ENCODE peak calls at places on chromosomes 3 and 15, in five cellular contexts. One of them, this sample, is unnamed.

GRCh38 chr3:66423791-66424190 is 77.0 kb downstream of the LRIG1 start:
- DNase-seq in glutamatergic neuron: no peak
- DNase-seq in neural progenitor cell: no peak
- DNase-seq in tibial artery: no peak
- DNase-seq in progenitor cell of endocrine pancreas: no peak
- DNase-seq in this sample: no peak

GRCh38 chr3:68306571-68306970 is 625.8 kb downstream of the TAFA4 start:
- DNase-seq in glutamatergic neuron: no peak
- DNase-seq in neural progenitor cell: peak
- DNase-seq in tibial artery: no peak
- DNase-seq in progenitor cell of endocrine pancreas: peak
- DNase-seq in this sample: peak

GRCh38 chr3:102069211-102069662 is 219.9 kb downstream of the NFKBIZ start:
- DNase-seq in neural progenitor cell: no peak
- DNase-seq in tibial artery: no peak
- DNase-seq in glutamatergic neuron: no peak
- DNase-seq in progenitor cell of endocrine pancreas: no peak
- DNase-seq in this sample: no peak

GRCh38 chr3:181521831-181522230 is 189.9 kb upstream of the SOX2 start:
- DNase-seq in progenitor cell of endocrine pancreas: no peak
- DNase-seq in glutamatergic neuron: no peak
- DNase-seq in tibial artery: no peak
- DNase-seq in neural progenitor cell: no peak
- DNase-seq in this sample: no peak

GRCh38 chr3:196117809-196118208 is 35.9 kb upstream of the TFRC start:
- DNase-seq in glutamatergic neuron: no peak
- DNase-seq in tibial artery: no peak
- DNase-seq in progenitor cell of endocrine pancreas: no peak
- DNase-seq in neural progenitor cell: no peak
- DNase-seq in this sample: no peak

GRCh38 chr3:13011369-13012227 is 61.6 kb downstream of the IQSEC1 start:
- DNase-seq in neural progenitor cell: peak
- DNase-seq in tibial artery: no peak
- DNase-seq in progenitor cell of endocrine pancreas: no peak
- DNase-seq in glutamatergic neuron: no peak
- DNase-seq in this sample: no peak

GRCh38 chr3:63847718-63848450 is 15.7 kb downstream of the THOC7 start:
- DNase-seq in progenitor cell of endocrine pancreas: no peak
- DNase-seq in glutamatergic neuron: no peak
- DNase-seq in neural progenitor cell: no peak
- DNase-seq in tibial artery: no peak
- DNase-seq in this sample: no peak

GRCh38 chr3:127052121-127052561 is 69.2 kb downstream of the PLXNA1 start:
- DNase-seq in tibial artery: peak
- DNase-seq in glutamatergic neuron: no peak
- DNase-seq in neural progenitor cell: no peak
- DNase-seq in progenitor cell of endocrine pancreas: no peak
- DNase-seq in this sample: no peak

GRCh38 chr3:132509096-132509495 is 88.0 kb upstream of the ACKR4 start:
- DNase-seq in tibial artery: no peak
- DNase-seq in progenitor cell of endocrine pancreas: no peak
- DNase-seq in neural progenitor cell: no peak
- DNase-seq in glutamatergic neuron: no peak
- DNase-seq in this sample: no peak

GRCh38 chr3:105367406-105368213 is 901 bp downstream of the ALCAM start:
- DNase-seq in neural progenitor cell: peak
- DNase-seq in tibial artery: peak
- DNase-seq in glutamatergic neuron: peak
- DNase-seq in progenitor cell of endocrine pancreas: peak
- DNase-seq in this sample: peak

GRCh38 chr3:50639055-50639494 is 22.1 kb downstream of the MAPKAPK3 start:
- DNase-seq in progenitor cell of endocrine pancreas: no peak
- DNase-seq in tibial artery: no peak
- DNase-seq in glutamatergic neuron: no peak
- DNase-seq in neural progenitor cell: no peak
- DNase-seq in this sample: no peak

GRCh38 chr3:155352900-155353490 is 59.5 kb upstream of the STRIT1 start:
- DNase-seq in progenitor cell of endocrine pancreas: no peak
- DNase-seq in glutamatergic neuron: no peak
- DNase-seq in neural progenitor cell: peak
- DNase-seq in tibial artery: no peak
- DNase-seq in this sample: no peak

GRCh38 chr15:59792359-59792758 is 103.2 kb upstream of the BNIP2 start:
- DNase-seq in progenitor cell of endocrine pancreas: no peak
- DNase-seq in neural progenitor cell: no peak
- DNase-seq in tibial artery: no peak
- DNase-seq in glutamatergic neuron: no peak
- DNase-seq in this sample: no peak

GRCh38 chr3:69409831-69410230 is 23.9 kb upstream of the FRMD4B start:
- DNase-seq in tibial artery: no peak
- DNase-seq in neural progenitor cell: no peak
- DNase-seq in glutamatergic neuron: no peak
- DNase-seq in progenitor cell of endocrine pancreas: no peak
- DNase-seq in this sample: no peak

GRCh38 chr15:56871180-56871579 is 47.3 kb upstream of the TCF12 start:
- DNase-seq in progenitor cell of endocrine pancreas: no peak
- DNase-seq in tibial artery: no peak
- DNase-seq in glutamatergic neuron: no peak
- DNase-seq in neural progenitor cell: no peak
- DNase-seq in this sample: no peak

GRCh38 chr3:31922962-31923361 is 58.1 kb downstream of the OSBPL10 start:
- DNase-seq in tibial artery: no peak
- DNase-seq in progenitor cell of endocrine pancreas: no peak
- DNase-seq in glutamatergic neuron: no peak
- DNase-seq in neural progenitor cell: no peak
- DNase-seq in this sample: no peak

GRCh38 chr15:57165992-57166391 is 210.3 kb upstream of the CGNL1 start:
- DNase-seq in neural progenitor cell: no peak
- DNase-seq in tibial artery: no peak
- DNase-seq in glutamatergic neuron: no peak
- DNase-seq in progenitor cell of endocrine pancreas: no peak
- DNase-seq in this sample: no peak

GRCh38 chr3:29889230-29889629 is 608.4 kb downstream of the RBMS3 start:
- DNase-seq in neural progenitor cell: no peak
- DNase-seq in glutamatergic neuron: no peak
- DNase-seq in progenitor cell of endocrine pancreas: no peak
- DNase-seq in tibial artery: no peak
- DNase-seq in this sample: no peak

GRCh38 chr15:65049418-65049840 is 4.2 kb downstream of the SLC51B start:
- DNase-seq in neural progenitor cell: peak
- DNase-seq in glutamatergic neuron: peak
- DNase-seq in tibial artery: peak
- DNase-seq in progenitor cell of endocrine pancreas: peak
- DNase-seq in this sample: peak

GRCh38 chr3:148815736-148816135 is 11.9 kb upstream of the CPB1 start:
- DNase-seq in progenitor cell of endocrine pancreas: no peak
- DNase-seq in neural progenitor cell: no peak
- DNase-seq in tibial artery: no peak
- DNase-seq in glutamatergic neuron: no peak
- DNase-seq in this sample: no peak
- TF ChIP-seq CTCF in progenitor cell of endocrine pancreas: no peak
- TF ChIP-seq CTCF in neural progenitor cell: no peak
- TF ChIP-seq CTCF in tibial artery: no peak
- TF ChIP-seq CTCF in glutamatergic neuron: no peak
- TF ChIP-seq CTCF in this sample: no peak

GRCh38 chr15:38496151-38496550 is 42.2 kb downstream of the FAM98B start:
- DNase-seq in progenitor cell of endocrine pancreas: no peak
- DNase-seq in tibial artery: no peak
- DNase-seq in neural progenitor cell: no peak
- DNase-seq in glutamatergic neuron: no peak
- DNase-seq in this sample: no peak
- TF ChIP-seq CTCF in progenitor cell of endocrine pancreas: no peak
- TF ChIP-seq CTCF in tibial artery: no peak
- TF ChIP-seq CTCF in neural progenitor cell: no peak
- TF ChIP-seq CTCF in glutamatergic neuron: no peak
- TF ChIP-seq CTCF in this sample: no peak

GRCh38 chr3:186931487-186932280 is 1.4 kb downstream of the ST6GAL1 start:
- DNase-seq in tibial artery: peak
- DNase-seq in progenitor cell of endocrine pancreas: peak
- DNase-seq in neural progenitor cell: peak
- DNase-seq in glutamatergic neuron: peak
- DNase-seq in this sample: peak
- TF ChIP-seq CTCF in tibial artery: no peak
- TF ChIP-seq CTCF in progenitor cell of endocrine pancreas: no peak
- TF ChIP-seq CTCF in neural progenitor cell: no peak
- TF ChIP-seq CTCF in glutamatergic neuron: no peak
- TF ChIP-seq CTCF in this sample: no peak

DNA sequence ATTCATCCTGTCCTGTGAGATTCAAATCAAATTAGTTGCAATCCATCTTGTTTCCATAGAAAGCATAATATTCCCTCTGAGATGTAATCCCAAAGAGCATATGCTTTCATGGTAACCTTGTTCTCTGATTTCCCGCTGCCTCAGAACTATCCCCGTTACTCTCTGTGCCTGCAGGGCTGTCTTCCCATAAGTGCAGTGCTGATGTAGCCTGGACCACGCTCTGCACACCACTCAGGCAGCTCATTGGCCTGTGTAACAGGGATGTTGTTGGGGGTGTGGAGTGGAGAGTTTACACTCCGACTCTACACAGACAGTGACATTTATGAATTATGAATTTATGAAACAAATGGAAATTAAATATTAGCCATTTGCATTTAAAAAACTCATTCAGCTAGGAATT is 33.6 kb upstream of the CNTN3 start:
- DNase-seq in progenitor cell of endocrine pancreas: no peak
- DNase-seq in tibial artery: no peak
- DNase-seq in neural progenitor cell: no peak
- DNase-seq in glutamatergic neuron: no peak
- DNase-seq in this sample: no peak
- TF ChIP-seq CTCF in progenitor cell of endocrine pancreas: no peak
- TF ChIP-seq CTCF in tibial artery: no peak
- TF ChIP-seq CTCF in neural progenitor cell: no peak
- TF ChIP-seq CTCF in glutamatergic neuron: no peak
- TF ChIP-seq CTCF in this sample: no peak

This sample was measured in endothelial cell.